ENCODE peak calls at places on chromosome 16, in four cellular contexts. I is prostate gland, X is sigmoid colon, E is Panc1. Q is an unnamed sample.

GRCh38 chr16:15450624-15451023 is 16.2 kb downstream of the BMERB1 start:
- DNase-seq in I (no peak), X (peak), E (no peak), Q (no peak)

GRCh38 chr16:50806099-50807062 is 64.5 kb downstream of the CYLD start:
- DNase-seq in I (peak), X (peak), E (peak), Q (peak)

GRCh38 chr16:14086477-14086876 is 15.4 kb downstream of the MRTFB start:
- DNase-seq in I (no peak), X (no peak), E (no peak), Q (no peak)

GRCh38 chr16:77290451-77291110 is 91.4 kb downstream of the SYCE1L start:
- DNase-seq in I (no peak), X (no peak), E (no peak), Q (peak)

GRCh38 chr16:907361-907760 is 63.4 kb downstream of the LMF1 start:
- DNase-seq in I (no peak), X (no peak), E (no peak), Q (no peak)

GRCh38 chr16:74724820-74725549 is 24.3 kb upstream of the MLKL start:
- DNase-seq in I (no peak), X (no peak), E (no peak), Q (no peak)

GRCh38 chr16:84358601-84359295 is 9.6 kb upstream of the ATP2C2 start:
- DNase-seq in I (no peak), X (no peak), E (no peak), Q (no peak)

GRCh38 chr16:22098538-22099255 is 6.4 kb downstream of the VWA3A start:
- DNase-seq in I (no peak), X (no peak), E (peak), Q (peak)

GRCh38 chr16:50696575-50697420 is 3.4 kb downstream of the NOD2 start:
- DNase-seq in I (peak), X (peak), E (no peak), Q (no peak)

GRCh38 chr16:58638148-58639036 is 8.8 kb upstream of the CNOT1 start:
- DNase-seq in I (no peak), X (no peak), E (no peak), Q (peak)

GRCh38 chr16:85846461-85846860 is 47.0 kb downstream of the COX4I1 start:
- DNase-seq in I (no peak), X (no peak), E (no peak), Q (no peak)

GRCh38 chr16:11554054-11554453 is 32.7 kb downstream of the LITAF start:
- DNase-seq in I (peak), X (no peak), E (no peak), Q (no peak)

GRCh38 chr16:63289834-63290460 is 1253.7 kb upstream of the CDH8 start:
- DNase-seq in I (no peak), X (peak), E (peak), Q (peak)

GRCh38 chr16:84907046-84907445 is 87.3 kb downstream of the CRISPLD2 start:
- DNase-seq in I (no peak), X (no peak), E (no peak), Q (no peak)

GRCh38 chr16:11955713-11956123 is 9.3 kb upstream of the TNFRSF17 start:
- DNase-seq in I (no peak), X (peak), E (no peak), Q (no peak)

GRCh38 chr16:85936761-85937343 is 37.9 kb downstream of the IRF8 start:
- DNase-seq in I (no peak), X (no peak), E (no peak), Q (no peak)

GRCh38 chr16:84633622-84634021 is 14.7 kb upstream of the KLHL36 start:
- DNase-seq in I (no peak), X (peak), E (no peak), Q (no peak)

GRCh38 chr16:79784007-79784406 is 183.5 kb upstream of the MAF start:
- DNase-seq in I (no peak), X (no peak), E (no peak), Q (no peak)

GRCh38 chr16:30741461-30741914 is 6.7 kb upstream of the PHKG2 start:
- DNase-seq in I (peak), X (peak), E (peak), Q (peak)

GRCh38 chr16:11334831-11335404 is 10.3 kb upstream of the RMI2 start:
- DNase-seq in I (no peak), X (no peak), E (no peak), Q (no peak)

GRCh38 chr16:35557731-35558130 is 2098.3 kb downstream of the TP53TG3F start:
- DNase-seq in I (no peak), X (no peak), E (no peak), Q (no peak)

GRCh38 chr16:64088838-64089237 is 1033.0 kb downstream of the CDH11 start:
- DNase-seq in I (no peak), X (no peak), E (no peak), Q (no peak)

GRCh38 chr16:87881327-87882200 is 12.3 kb upstream of the SLC7A5 start:
- DNase-seq in I (no peak), X (no peak), E (no peak), Q (no peak)

GRCh38 chr16:31083981-31084380 is 4.8 kb downstream of the PRSS53 start:
- DNase-seq in I (no peak), X (peak), E (no peak), Q (no peak)

GRCh38 chr16:58970775-58971174 is 236.7 kb upstream of the GOT2 start:
- DNase-seq in I (no peak), X (no peak), E (no peak), Q (no peak)

GRCh38 chr16:80569440-80570105 is 28.8 kb downstream of the DYNLRB2 start:
- DNase-seq in I (no peak), X (no peak), E (no peak), Q (no peak)

GRCh38 chr16:46736695-46737094 is 11.4 kb downstream of the MYLK3 start:
- DNase-seq in I (no peak), X (peak), E (no peak), Q (no peak)

GRCh38 chr16:24771132-24771778 is 41.8 kb downstream of the TNRC6A start:
- DNase-seq in I (no peak), X (no peak), E (no peak), Q (no peak)

GRCh38 chr16:87384162-87384999 is 805 bp upstream of the FBXO31 start:
- DNase-seq in I (no peak), X (peak), E (no peak), Q (peak)

GRCh38 chr16:86946396-86946795 is 368.0 kb downstream of the FOXL1 start:
- DNase-seq in I (no peak), X (no peak), E (no peak), Q (peak)

GRCh38 chr16:87515475-87516330 is 22.9 kb upstream of the ZCCHC14 start:
- DNase-seq in I (no peak), X (no peak), E (no peak), Q (no peak)

GRCh38 chr16:59527206-59527997 is 793.3 kb upstream of the GOT2 start:
- DNase-seq in I (no peak), X (no peak), E (no peak), Q (no peak)

GRCh38 chr16:31710880-31711279 is 162.7 kb upstream of the ZNF267 start:
- DNase-seq in I (no peak), X (no peak), E (no peak), Q (no peak)

GRCh38 chr16:24966599-24966998 is 48.6 kb downstream of the ARHGAP17 start:
- DNase-seq in I (no peak), X (no peak), E (no peak), Q (no peak)

GRCh38 chr16:12763517-12763916 is 40.2 kb downstream of the CPPED1 start:
- DNase-seq in I (no peak), X (no peak), E (no peak), Q (no peak)

GRCh38 chr16:48353565-48354163 is 31.5 kb downstream of the SIAH1 start:
- DNase-seq in I (peak), X (peak), E (peak), Q (peak)

GRCh38 chr16:68265078-68265925 is 976 bp downstream of the SLC7A6 start:
- DNase-seq in I (peak), X (peak), E (no peak), Q (peak)
- TF ChIP-seq POLR2AphosphoS5 in I (peak), X (peak), E (no peak), Q (no peak)

DNA sequence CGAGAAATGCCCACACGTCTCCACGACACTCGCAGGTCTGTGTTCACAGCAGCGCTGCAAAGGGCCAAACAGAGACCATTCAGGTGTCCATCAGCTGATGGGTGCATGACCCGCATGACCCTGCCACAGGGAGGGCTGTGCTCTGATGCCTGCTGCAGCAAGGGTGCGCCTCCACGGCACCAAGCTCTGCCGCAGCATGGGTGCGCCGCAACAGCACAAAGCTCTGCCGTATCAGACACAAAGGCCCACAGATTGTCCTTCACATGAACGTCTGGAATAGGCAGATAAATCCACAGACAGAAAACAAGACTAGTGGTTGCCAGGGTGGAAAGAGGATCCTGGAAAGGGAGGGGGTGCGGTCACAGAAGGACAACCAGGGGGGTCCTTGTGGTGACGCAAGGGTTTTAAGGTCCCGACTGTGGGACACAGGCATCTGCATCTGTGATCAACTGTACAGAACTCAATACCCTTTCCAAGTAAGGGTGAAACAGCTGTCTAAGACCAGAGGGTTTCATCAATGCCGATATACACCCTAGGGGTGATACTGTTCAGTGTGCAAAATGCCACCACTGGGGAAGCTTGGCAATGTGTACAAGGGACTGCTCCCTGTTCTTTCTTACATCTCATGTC is 121.0 kb downstream of the ANKRD11 start:
- DNase-seq in I (no peak), X (no peak), E (no peak), Q (no peak)
- TF ChIP-seq POLR2AphosphoS5 in I (no peak), X (no peak), E (no peak), Q (no peak)

GRCh38 chr16:67170168-67170947 is at the start of gene NOL3:
- DNase-seq in I (peak), X (peak), E (no peak), Q (peak)
- TF ChIP-seq POLR2AphosphoS5 in I (no peak), X (peak), E (no peak), Q (peak)

DNA sequence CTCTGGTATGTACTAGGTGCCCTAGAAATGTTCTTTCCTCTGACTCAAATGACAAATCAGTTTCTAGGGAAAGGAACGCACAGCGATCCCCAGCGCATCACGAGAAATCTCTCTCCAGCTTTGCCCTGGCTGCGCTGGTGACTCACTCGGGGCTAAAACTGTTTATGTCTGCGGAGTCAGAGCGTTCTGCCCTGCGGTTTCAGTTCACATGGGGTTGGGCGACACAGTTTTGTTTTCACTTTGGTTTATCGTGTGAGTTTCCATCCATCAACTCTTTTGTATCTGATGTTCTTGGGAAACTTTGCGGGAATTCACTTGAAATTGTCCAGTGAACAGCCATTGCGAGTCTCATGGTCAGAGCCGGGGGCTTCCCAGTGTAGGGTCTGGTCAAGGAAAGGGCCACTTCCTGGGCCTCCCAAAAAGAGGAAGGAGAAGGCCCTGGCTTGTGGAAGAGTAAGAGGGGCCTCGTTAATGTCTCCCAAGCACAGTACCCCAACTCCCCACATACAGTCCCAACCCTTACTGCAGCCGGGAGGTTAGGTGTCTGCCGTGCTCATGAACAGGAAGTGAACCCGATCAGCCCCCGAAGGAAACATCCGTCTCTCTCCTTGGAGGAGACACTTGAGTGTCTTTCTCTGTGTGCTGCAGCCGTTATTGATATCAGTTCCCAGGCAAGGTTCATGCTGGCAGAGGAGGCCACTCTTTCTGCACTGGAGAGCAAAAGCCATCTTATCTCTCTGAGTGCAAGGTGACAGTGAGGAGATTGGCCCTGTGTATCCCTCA is 643.2 kb downstream of the WWOX start:
- DNase-seq in I (no peak), X (no peak), E (no peak), Q (no peak)
- TF ChIP-seq POLR2AphosphoS5 in I (no peak), X (no peak), E (no peak), Q (no peak)

DNA sequence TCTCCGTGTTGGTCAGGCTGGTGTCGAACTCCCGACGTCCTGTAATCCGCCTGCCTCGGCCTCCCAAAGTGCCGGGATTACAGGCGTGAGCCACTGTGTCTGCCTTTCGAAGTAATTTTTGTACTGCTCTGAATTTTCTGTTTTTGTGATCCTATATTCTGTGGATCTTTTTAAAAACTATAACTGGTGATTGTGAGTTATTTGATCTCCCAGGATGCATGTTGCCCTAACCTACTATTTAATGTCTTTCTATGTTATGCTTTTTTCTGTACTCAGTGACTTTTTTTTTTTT is 2.5 kb downstream of the RSPRY1 start:
- DNase-seq in I (no peak), X (no peak), E (no peak), Q (no peak)
- TF ChIP-seq POLR2AphosphoS5 in I (no peak), X (no peak), E (no peak), Q (no peak)

GRCh38 chr16:67770371-67770991 is 35.9 kb downstream of the RANBP10 start:
- DNase-seq in I (no peak), X (no peak), E (no peak), Q (no peak)
- TF ChIP-seq POLR2AphosphoS5 in I (no peak), X (no peak), E (no peak), Q (no peak)

Q was measured in GM23338.